ENCODE peak calls at places on chromosomes 2 and 18, in ten cellular contexts. G is C1 segment of cervical spinal cord, D is AG10803, Y is small intestine, C is right lobe of liver, E is NCI-H460, Q is kidney tubule cell, I is HT-29, Z is Right ventricle myocardium inferior, T is head of caudate nucleus. X is an unnamed sample.

GRCh38 chr18:55185391-55185790 is 226.1 kb upstream of the CCDC68 start:
- DNase-seq in G (no peak), D (peak), Y (no peak), C (no peak), E (no peak), Q (peak), I (no peak), Z (no peak), T (no peak), X (peak)

GRCh38 chr18:8359076-8359475 is 250.2 kb upstream of the RAB12 start:
- DNase-seq in G (no peak), D (no peak), Y (no peak), C (no peak), E (no peak), Q (no peak), I (peak), Z (no peak), T (peak), X (no peak)

GRCh38 chr2:66440692-66441091 is 5.8 kb downstream of the MEIS1 start:
- DNase-seq in G (no peak), D (peak), Y (no peak), C (no peak), E (no peak), Q (no peak), I (no peak), Z (no peak), T (no peak), X (no peak)

GRCh38 chr2:85682378-85682777 is 11.8 kb upstream of the GNLY start:
- DNase-seq in G (no peak), D (peak), Y (no peak), C (no peak), E (no peak), Q (no peak), I (no peak), Z (no peak), T (no peak), X (no peak)

GRCh38 chr2:9174771-9175441 is 31.7 kb upstream of the ASAP2 start:
- DNase-seq in G (no peak), D (peak), Y (no peak), C (no peak), E (no peak), Q (peak), I (peak), Z (no peak), T (no peak), X (peak)

GRCh38 chr2:129859141-129859540 is 120.3 kb upstream of the RAB6C start:
- DNase-seq in G (no peak), D (no peak), Y (no peak), C (no peak), E (no peak), Q (no peak), I (no peak), Z (no peak), T (no peak), X (no peak)

GRCh38 chr18:48136051-48136543 is 205.6 kb upstream of the SMAD2 start:
- DNase-seq in G (no peak), D (no peak), Y (peak), C (no peak), E (no peak), Q (no peak), I (peak), Z (no peak), T (no peak), X (no peak)

GRCh38 chr2:75071766-75072165 is 113.3 kb downstream of the POLE4 start:
- DNase-seq in G (no peak), D (no peak), Y (no peak), C (no peak), E (no peak), Q (no peak), I (no peak), Z (no peak), T (no peak), X (no peak)

GRCh38 chr2:174510583-174511189 is 23.9 kb upstream of the GPR155 start:
- DNase-seq in G (no peak), D (no peak), Y (no peak), C (no peak), E (no peak), Q (peak), I (no peak), Z (no peak), T (no peak), X (peak)

GRCh38 chr2:72145658-72146329 is 1.9 kb downstream of the CYP26B1 start:
- DNase-seq in G (no peak), D (no peak), Y (no peak), C (peak), E (no peak), Q (no peak), I (no peak), Z (peak), T (no peak), X (no peak)

GRCh38 chr2:54859997-54860701 is 136.7 kb downstream of the EML6 start:
- DNase-seq in G (no peak), D (peak), Y (peak), C (no peak), E (no peak), Q (peak), I (peak), Z (no peak), T (no peak), X (peak)

GRCh38 chr2:26521913-26522180 is 43.9 kb upstream of the OTOF start:
- DNase-seq in G (no peak), D (no peak), Y (no peak), C (no peak), E (no peak), Q (no peak), I (no peak), Z (no peak), T (no peak), X (no peak)

GRCh38 chr2:226977775-226978190 is 141.9 kb downstream of the RHBDD1 start:
- DNase-seq in G (no peak), D (peak), Y (no peak), C (no peak), E (no peak), Q (no peak), I (peak), Z (no peak), T (no peak), X (peak)

GRCh38 chr2:238655131-238655860 is 192.6 kb upstream of the TWIST2 start:
- DNase-seq in G (no peak), D (peak), Y (no peak), C (no peak), E (no peak), Q (no peak), I (no peak), Z (no peak), T (no peak), X (no peak)

GRCh38 chr18:77081387-77081773 is 51.2 kb downstream of the MBP start:
- DNase-seq in G (no peak), D (peak), Y (no peak), C (no peak), E (no peak), Q (no peak), I (no peak), Z (no peak), T (no peak), X (peak)

GRCh38 chr2:102044235-102044920 is 52.6 kb downstream of the IL1R2 start:
- DNase-seq in G (no peak), D (no peak), Y (no peak), C (no peak), E (no peak), Q (no peak), I (no peak), Z (no peak), T (no peak), X (no peak)

GRCh38 chr2:10405441-10405840 is 42.7 kb downstream of the ODC1 start:
- DNase-seq in G (no peak), D (peak), Y (no peak), C (no peak), E (peak), Q (peak), I (no peak), Z (no peak), T (peak), X (peak)

GRCh38 chr2:215137329-215137686 is 1.1 kb downstream of the ABCA12 start:
- DNase-seq in G (no peak), D (no peak), Y (no peak), C (no peak), E (no peak), Q (no peak), I (no peak), Z (no peak), T (no peak), X (no peak)

GRCh38 chr2:161990741-161991140 is 83.3 kb downstream of the DPP4 start:
- DNase-seq in G (no peak), D (peak), Y (no peak), C (no peak), E (no peak), Q (peak), I (no peak), Z (no peak), T (no peak), X (peak)

GRCh38 chr2:54903736-54904554 is 146.3 kb downstream of the RTN4 start:
- DNase-seq in G (no peak), D (peak), Y (peak), C (no peak), E (peak), Q (peak), I (peak), Z (no peak), T (no peak), X (peak)

GRCh38 chr2:191950132-191950885 is 103.4 kb upstream of the CAVIN2 start:
- DNase-seq in G (no peak), D (peak), Y (no peak), C (no peak), E (peak), Q (peak), I (no peak), Z (no peak), T (no peak), X (peak)

GRCh38 chr2:112627060-112628040 is 18.4 kb upstream of the SLC20A1 start:
- DNase-seq in G (no peak), D (peak), Y (no peak), C (no peak), E (peak), Q (peak), I (no peak), Z (no peak), T (no peak), X (peak)

GRCh38 chr2:73291093-73291460 is 2.3 kb downstream of the EGR4 start:
- DNase-seq in G (no peak), D (peak), Y (peak), C (peak), E (peak), Q (peak), I (no peak), Z (no peak), T (no peak), X (peak)

GRCh38 chr2:150596071-150596470 is 108.6 kb upstream of the RND3 start:
- DNase-seq in G (no peak), D (peak), Y (no peak), C (no peak), E (no peak), Q (no peak), I (no peak), Z (no peak), T (no peak), X (no peak)

GRCh38 chr2:11583840-11584529 is 50.1 kb downstream of the GREB1 start:
- DNase-seq in G (peak), D (peak), Y (peak), C (peak), E (peak), Q (peak), I (peak), Z (no peak), T (peak), X (peak)

GRCh38 chr18:10928971-10929373 is 220.4 kb downstream of the PIEZO2 start:
- DNase-seq in G (no peak), D (peak), Y (no peak), C (no peak), E (no peak), Q (no peak), I (no peak), Z (no peak), T (no peak), X (peak)

GRCh38 chr2:221447310-221447709 is 124.8 kb downstream of the EPHA4 start:
- DNase-seq in G (no peak), D (peak), Y (no peak), C (no peak), E (no peak), Q (peak), I (no peak), Z (no peak), T (no peak), X (no peak)

GRCh38 chr2:105803337-105803736 is 58.6 kb downstream of the NCK2 start:
- DNase-seq in G (no peak), D (no peak), Y (peak), C (no peak), E (no peak), Q (no peak), I (no peak), Z (no peak), T (no peak), X (no peak)

GRCh38 chr2:159118115-159118858 is 149.8 kb downstream of the TANC1 start:
- DNase-seq in G (peak), D (peak), Y (peak), C (peak), E (peak), Q (peak), I (peak), Z (peak), T (peak), X (peak)

GRCh38 chr2:94986392-94986963 is 39.0 kb upstream of the MAL start:
- DNase-seq in G (no peak), D (peak), Y (peak), C (no peak), E (peak), Q (peak), I (peak), Z (no peak), T (peak), X (peak)

GRCh38 chr18:7303751-7304370 is 73.0 kb downstream of the LRRC30 start:
- DNase-seq in G (no peak), D (no peak), Y (no peak), C (no peak), E (no peak), Q (no peak), I (no peak), Z (no peak), T (no peak), X (no peak)

GRCh38 chr2:85273732-85274731 is 53.8 kb downstream of the TGOLN2 start:
- DNase-seq in G (no peak), D (peak), Y (no peak), C (no peak), E (no peak), Q (peak), I (peak), Z (no peak), T (no peak), X (peak)

GRCh38 chr18:28176933-28177827 is at the start of gene CDH2:
- DNase-seq in G (peak), D (peak), Y (no peak), C (peak), E (no peak), Q (peak), I (no peak), Z (peak), T (peak), X (peak)

GRCh38 chr18:67428805-67429204 is 87.7 kb downstream of the DSEL start:
- DNase-seq in G (no peak), D (peak), Y (no peak), C (no peak), E (no peak), Q (no peak), I (no peak), Z (no peak), T (no peak), X (no peak)

GRCh38 chr2:133573771-133574170 is 5.5 kb upstream of the NCKAP5 start:
- DNase-seq in G (no peak), D (no peak), Y (no peak), C (no peak), E (no peak), Q (no peak), I (no peak), Z (no peak), T (no peak), X (no peak)